ENCODE peak calls at places on chromosomes 7 and 10, in nine cellular contexts. One of them, this sample, is unnamed.

GRCh38 chr10:21753497-21754270 is 219.7 kb downstream of the MLLT10 start:
- DNase-seq in A673: no peak
- DNase-seq in fibroblast of mammary gland: no peak
- DNase-seq in AG10803: no peak
- DNase-seq in cardiac muscle cell: no peak
- DNase-seq in adrenal gland: no peak
- DNase-seq in fibroblast of lung: no peak
- DNase-seq in PC-3: no peak
- DNase-seq in Peyer's patch: no peak
- DNase-seq in this sample: no peak

GRCh38 chr10:74189999-74190421 is 39.0 kb downstream of the ADK start:
- DNase-seq in adrenal gland: peak; percentile 44
- DNase-seq in cardiac muscle cell: no peak
- DNase-seq in Peyer's patch: peak; percentile 33
- DNase-seq in AG10803: peak; percentile 96
- DNase-seq in A673: peak; percentile 60
- DNase-seq in PC-3: peak; percentile 100
- DNase-seq in fibroblast of mammary gland: peak; percentile 95
- DNase-seq in fibroblast of lung: peak; percentile 92
- DNase-seq in this sample: peak; percentile 91

GRCh38 chr10:62760401-62760800 is 44.1 kb upstream of the ADO start:
- DNase-seq in PC-3: no peak
- DNase-seq in fibroblast of lung: no peak
- DNase-seq in Peyer's patch: no peak
- DNase-seq in adrenal gland: peak; percentile 59
- DNase-seq in cardiac muscle cell: no peak
- DNase-seq in A673: no peak
- DNase-seq in AG10803: no peak
- DNase-seq in fibroblast of mammary gland: no peak
- DNase-seq in this sample: no peak

GRCh38 chr10:29533696-29534285 is 101.0 kb downstream of the SVIL start:
- DNase-seq in fibroblast of lung: peak; percentile 49
- DNase-seq in Peyer's patch: no peak
- DNase-seq in A673: no peak
- DNase-seq in PC-3: no peak
- DNase-seq in AG10803: peak; percentile 33
- DNase-seq in fibroblast of mammary gland: peak; percentile 20
- DNase-seq in adrenal gland: peak; percentile 21
- DNase-seq in cardiac muscle cell: no peak
- DNase-seq in this sample: no peak

GRCh38 chr7:157442456-157442855 is 105.7 kb downstream of the DNAJB6 start:
- DNase-seq in AG10803: no peak
- DNase-seq in fibroblast of lung: no peak
- DNase-seq in Peyer's patch: no peak
- DNase-seq in adrenal gland: peak; percentile 23
- DNase-seq in cardiac muscle cell: no peak
- DNase-seq in PC-3: no peak
- DNase-seq in A673: no peak
- DNase-seq in fibroblast of mammary gland: no peak
- DNase-seq in this sample: no peak

GRCh38 chr10:78045237-78045636 is 11.6 kb downstream of the RPS24 start:
- DNase-seq in fibroblast of mammary gland: no peak
- DNase-seq in fibroblast of lung: no peak
- DNase-seq in A673: no peak
- DNase-seq in PC-3: peak; percentile 58
- DNase-seq in Peyer's patch: peak; percentile 41
- DNase-seq in AG10803: no peak
- DNase-seq in cardiac muscle cell: no peak
- DNase-seq in adrenal gland: no peak
- DNase-seq in this sample: no peak

GRCh38 chr7:78587443-78588044 is 789.0 kb downstream of the PHTF2 start:
- DNase-seq in adrenal gland: no peak
- DNase-seq in PC-3: peak; percentile 70
- DNase-seq in A673: peak; percentile 66
- DNase-seq in fibroblast of mammary gland: peak; percentile 26
- DNase-seq in cardiac muscle cell: peak; percentile 20
- DNase-seq in AG10803: peak; percentile 21
- DNase-seq in fibroblast of lung: no peak
- DNase-seq in Peyer's patch: no peak
- DNase-seq in this sample: no peak

GRCh38 chr7:5354460-5355279 is 69.0 kb downstream of the TNRC18 start:
- DNase-seq in cardiac muscle cell: peak; percentile 72
- DNase-seq in AG10803: peak; percentile 64
- DNase-seq in fibroblast of mammary gland: peak; percentile 81
- DNase-seq in A673: no peak
- DNase-seq in fibroblast of lung: peak; percentile 32
- DNase-seq in adrenal gland: peak; percentile 94
- DNase-seq in Peyer's patch: no peak
- DNase-seq in PC-3: peak; percentile 17
- DNase-seq in this sample: no peak

GRCh38 chr7:144653449-144653848 is 182.4 kb downstream of the TPK1 start:
- DNase-seq in AG10803: no peak
- DNase-seq in adrenal gland: no peak
- DNase-seq in cardiac muscle cell: no peak
- DNase-seq in A673: no peak
- DNase-seq in fibroblast of lung: no peak
- DNase-seq in PC-3: no peak
- DNase-seq in Peyer's patch: no peak
- DNase-seq in fibroblast of mammary gland: no peak
- DNase-seq in this sample: no peak

GRCh38 chr7:74496272-74496671 is 42.6 kb downstream of the GTF2IRD1 start:
- DNase-seq in AG10803: no peak
- DNase-seq in fibroblast of mammary gland: no peak
- DNase-seq in Peyer's patch: no peak
- DNase-seq in adrenal gland: no peak
- DNase-seq in fibroblast of lung: no peak
- DNase-seq in PC-3: no peak
- DNase-seq in A673: no peak
- DNase-seq in cardiac muscle cell: no peak
- DNase-seq in this sample: no peak

GRCh38 chr10:81600185-81600584 is 274.8 kb upstream of the NRG3 start:
- DNase-seq in Peyer's patch: no peak
- DNase-seq in cardiac muscle cell: no peak
- DNase-seq in adrenal gland: no peak
- DNase-seq in fibroblast of lung: peak; percentile 31
- DNase-seq in fibroblast of mammary gland: peak; percentile 52
- DNase-seq in PC-3: peak; percentile 55
- DNase-seq in AG10803: peak; percentile 3
- DNase-seq in A673: no peak
- DNase-seq in this sample: no peak

GRCh38 chr7:13293264-13294002 is 606.0 kb downstream of the ARL4A start:
- DNase-seq in fibroblast of lung: peak; percentile 52
- DNase-seq in fibroblast of mammary gland: peak; percentile 14
- DNase-seq in PC-3: peak; percentile 43
- DNase-seq in cardiac muscle cell: no peak
- DNase-seq in AG10803: no peak
- DNase-seq in A673: peak; percentile 47
- DNase-seq in adrenal gland: no peak
- DNase-seq in Peyer's patch: no peak
- DNase-seq in this sample: no peak

GRCh38 chr7:157552295-157552993 is 215.6 kb downstream of the DNAJB6 start:
- DNase-seq in A673: no peak
- DNase-seq in PC-3: no peak
- DNase-seq in Peyer's patch: no peak
- DNase-seq in adrenal gland: no peak
- DNase-seq in fibroblast of lung: no peak
- DNase-seq in cardiac muscle cell: no peak
- DNase-seq in AG10803: no peak
- DNase-seq in fibroblast of mammary gland: no peak
- DNase-seq in this sample: no peak

GRCh38 chr10:123301077-123301875 is 147.1 kb downstream of the BUB3 start:
- DNase-seq in A673: no peak
- DNase-seq in fibroblast of lung: peak; percentile 84
- DNase-seq in fibroblast of mammary gland: peak; percentile 68
- DNase-seq in adrenal gland: peak; percentile 92
- DNase-seq in PC-3: peak; percentile 60
- DNase-seq in AG10803: no peak
- DNase-seq in Peyer's patch: no peak
- DNase-seq in cardiac muscle cell: no peak
- DNase-seq in this sample: no peak

GRCh38 chr10:123840714-123841113 is 50.9 kb downstream of the CPXM2 start:
- DNase-seq in cardiac muscle cell: no peak
- DNase-seq in PC-3: no peak
- DNase-seq in fibroblast of lung: no peak
- DNase-seq in Peyer's patch: no peak
- DNase-seq in AG10803: no peak
- DNase-seq in fibroblast of mammary gland: no peak
- DNase-seq in A673: no peak
- DNase-seq in adrenal gland: no peak
- DNase-seq in this sample: no peak

GRCh38 chr7:1214516-1214915 is 18.2 kb upstream of the UNCX start:
- DNase-seq in AG10803: no peak
- DNase-seq in adrenal gland: no peak
- DNase-seq in PC-3: no peak
- DNase-seq in fibroblast of lung: no peak
- DNase-seq in Peyer's patch: no peak
- DNase-seq in fibroblast of mammary gland: no peak
- DNase-seq in A673: no peak
- DNase-seq in cardiac muscle cell: no peak
- DNase-seq in this sample: no peak

GRCh38 chr10:91694170-91694794 is 61.4 kb upstream of the PPP1R3C start:
- DNase-seq in A673: peak; percentile 62
- DNase-seq in Peyer's patch: no peak
- DNase-seq in adrenal gland: no peak
- DNase-seq in fibroblast of mammary gland: peak; percentile 59
- DNase-seq in AG10803: peak; percentile 38
- DNase-seq in cardiac muscle cell: peak; percentile 60
- DNase-seq in fibroblast of lung: peak; percentile 23
- DNase-seq in PC-3: peak; percentile 71
- DNase-seq in this sample: no peak

DNA sequence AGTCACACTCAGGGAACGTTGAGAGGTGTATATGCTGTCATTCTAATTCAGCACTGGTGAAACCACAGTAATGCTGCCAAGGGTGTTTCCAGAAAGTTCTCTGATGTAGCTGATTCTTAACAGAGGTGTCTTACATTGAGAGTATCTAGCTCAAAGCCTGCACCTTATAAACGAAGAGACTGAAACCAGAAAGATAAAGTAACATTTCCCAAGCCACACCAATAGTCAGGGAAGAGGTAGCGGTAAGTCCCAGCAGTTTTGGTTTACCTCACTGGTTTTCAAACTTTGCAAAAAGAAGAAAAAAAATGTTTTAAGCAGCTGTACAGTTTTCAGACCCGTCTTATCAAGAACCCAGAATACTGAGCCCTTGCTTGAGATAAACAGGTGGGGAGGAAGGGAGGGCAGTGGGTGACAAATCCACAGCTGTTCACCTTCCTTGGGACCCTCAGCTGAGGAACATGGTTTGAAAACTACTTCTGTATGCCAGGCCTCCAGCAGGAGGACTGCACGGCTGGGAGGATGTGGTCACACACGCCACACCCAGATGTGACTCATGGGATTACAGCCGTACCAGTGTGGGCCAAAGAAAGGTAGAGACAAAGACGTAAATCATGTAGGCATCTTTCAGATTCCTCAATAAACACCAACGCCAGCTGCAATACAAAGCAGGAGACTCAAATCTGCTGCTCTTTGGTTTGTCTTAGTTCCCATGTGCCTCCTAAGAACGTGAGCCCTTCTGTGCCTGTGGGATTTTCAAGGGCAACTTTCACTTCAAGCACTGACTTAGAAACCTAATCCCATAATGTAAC is 64.0 kb upstream of the GSDME start:
- DNase-seq in Peyer's patch: peak; percentile 87
- DNase-seq in cardiac muscle cell: no peak
- DNase-seq in fibroblast of mammary gland: peak; percentile 96
- DNase-seq in fibroblast of lung: peak; percentile 99
- DNase-seq in AG10803: peak; percentile 96
- DNase-seq in PC-3: peak; percentile 96
- DNase-seq in A673: peak; percentile 75
- DNase-seq in adrenal gland: peak; percentile 71
- DNase-seq in this sample: no peak
- TF ChIP-seq CTCF in Peyer's patch: no peak
- TF ChIP-seq CTCF in cardiac muscle cell: peak; percentile 36
- TF ChIP-seq CTCF in fibroblast of mammary gland: peak; percentile 41
- TF ChIP-seq CTCF in fibroblast of lung: peak; percentile 50
- TF ChIP-seq CTCF in AG10803: peak; percentile 51
- TF ChIP-seq CTCF in PC-3: peak; percentile 14
- TF ChIP-seq CTCF in A673: no peak
- TF ChIP-seq CTCF in adrenal gland: no peak
- TF ChIP-seq CTCF in this sample: peak; percentile 43

DNA sequence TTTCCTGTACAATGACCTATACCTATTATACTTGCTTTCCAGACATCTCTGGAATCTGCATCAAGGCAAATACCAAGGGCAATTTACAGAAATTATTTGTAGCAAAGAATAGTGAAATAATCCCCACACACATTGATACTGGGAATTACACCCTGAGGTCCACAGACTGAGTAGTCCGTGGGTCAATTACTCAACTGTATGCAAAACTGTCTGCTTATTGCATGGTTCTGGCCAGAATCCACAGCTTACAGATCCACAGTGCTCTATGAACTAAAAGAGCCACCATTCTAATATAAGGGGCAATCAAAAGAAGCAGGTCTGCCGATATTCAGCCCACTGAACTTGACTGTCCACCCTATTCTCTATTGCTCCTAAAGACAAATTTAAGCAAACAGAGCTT is 5.7 kb downstream of the CHCHD3 start:
- DNase-seq in Peyer's patch: no peak
- DNase-seq in fibroblast of lung: no peak
- DNase-seq in A673: no peak
- DNase-seq in cardiac muscle cell: no peak
- DNase-seq in PC-3: no peak
- DNase-seq in fibroblast of mammary gland: no peak
- DNase-seq in adrenal gland: no peak
- DNase-seq in AG10803: no peak
- DNase-seq in this sample: no peak
- H3K4me3 ChIP-seq in Peyer's patch: no peak overlapping the region
- H3K4me3 ChIP-seq in fibroblast of lung: no peak overlapping the region
- H3K4me3 ChIP-seq in A673: no peak overlapping the region
- H3K4me3 ChIP-seq in cardiac muscle cell: no peak overlapping the region
- H3K4me3 ChIP-seq in PC-3: no peak overlapping the region
- H3K4me3 ChIP-seq in fibroblast of mammary gland: no peak overlapping the region
- H3K4me3 ChIP-seq in adrenal gland: no peak overlapping the region
- H3K4me3 ChIP-seq in AG10803: no peak overlapping the region
- H3K4me3 ChIP-seq in this sample: no peak overlapping the region

GRCh38 chr10:79052311-79053080 is 16.3 kb upstream of the ZMIZ1 start:
- DNase-seq in fibroblast of mammary gland: no peak
- DNase-seq in fibroblast of lung: peak; percentile 49
- DNase-seq in AG10803: no peak
- DNase-seq in Peyer's patch: no peak
- DNase-seq in A673: peak; percentile 50
- DNase-seq in cardiac muscle cell: peak; percentile 57
- DNase-seq in adrenal gland: no peak
- DNase-seq in PC-3: peak; percentile 89
- DNase-seq in this sample: no peak
- TF ChIP-seq CTCF in fibroblast of mammary gland: no peak
- TF ChIP-seq CTCF in fibroblast of lung: no peak
- TF ChIP-seq CTCF in AG10803: no peak
- TF ChIP-seq CTCF in Peyer's patch: no peak
- TF ChIP-seq CTCF in A673: peak; percentile 21
- TF ChIP-seq CTCF in cardiac muscle cell: peak; percentile 7
- TF ChIP-seq CTCF in adrenal gland: no peak
- TF ChIP-seq CTCF in PC-3: peak; percentile 91
- TF ChIP-seq CTCF in this sample: peak; percentile 24

GRCh38 chr7:23012186-23012585 is 1.7 kb downstream of the HYCC1 start:
- DNase-seq in cardiac muscle cell: no peak
- DNase-seq in fibroblast of mammary gland: no peak
- DNase-seq in Peyer's patch: no peak
- DNase-seq in PC-3: no peak
- DNase-seq in A673: no peak
- DNase-seq in fibroblast of lung: no peak
- DNase-seq in AG10803: no peak
- DNase-seq in adrenal gland: no peak
- DNase-seq in this sample: no peak
- H3K4me3 ChIP-seq in cardiac muscle cell: peak overlapping the region; percentile 93
- H3K4me3 ChIP-seq in fibroblast of mammary gland: peak overlapping the region; percentile 75
- H3K4me3 ChIP-seq in Peyer's patch: peak overlapping the region; percentile 82
- H3K4me3 ChIP-seq in PC-3: peak overlapping the region; percentile 88
- H3K4me3 ChIP-seq in A673: peak overlapping the region; percentile 77
- H3K4me3 ChIP-seq in fibroblast of lung: peak overlapping the region; percentile 88
- H3K4me3 ChIP-seq in AG10803: peak overlapping the region; percentile 86
- H3K4me3 ChIP-seq in adrenal gland: no peak overlapping the region
- H3K4me3 ChIP-seq in this sample: peak overlapping the region; percentile 90

GRCh38 chr7:87564290-87564963 is 36.3 kb downstream of the ABCB1 start:
- DNase-seq in fibroblast of lung: peak; percentile 17
- DNase-seq in PC-3: peak; percentile 55
- DNase-seq in Peyer's patch: peak; percentile 26
- DNase-seq in AG10803: no peak
- DNase-seq in adrenal gland: peak; percentile 60
- DNase-seq in fibroblast of mammary gland: peak; percentile 6
- DNase-seq in cardiac muscle cell: peak; percentile 20
- DNase-seq in A673: peak; percentile 26
- DNase-seq in this sample: no peak
- TF ChIP-seq CTCF in fibroblast of lung: peak; percentile 39
- TF ChIP-seq CTCF in PC-3: peak; percentile 69
- TF ChIP-seq CTCF in Peyer's patch: no peak
- TF ChIP-seq CTCF in AG10803: peak; percentile 50
- TF ChIP-seq CTCF in adrenal gland: peak; percentile 31
- TF ChIP-seq CTCF in fibroblast of mammary gland: peak; percentile 43
- TF ChIP-seq CTCF in cardiac muscle cell: peak; percentile 27
- TF ChIP-seq CTCF in A673: peak; percentile 53
- TF ChIP-seq CTCF in this sample: peak; percentile 55

This sample was measured in AG04449.